ENCODE peak calls at places on chromosome 12, in ten cellular contexts. W is AG10803; N is lower lobe of right lung; S is pancreas; M is CD8-positive, alpha-beta T cell; U is breast epithelium; L is colonic mucosa; A is fibroblast of the aortic adventitia; G is BE2C; J is IMR-90. E is an unnamed sample.

GRCh38 chr12:8664228-8664963 is 1.8 kb upstream of the MFAP5 start:
- DNase-seq in U (no peak), W (peak; percentile 16), S (no peak), A (peak; percentile 75), N (no peak), M (no peak), J (no peak), G (no peak), L (no peak), E (no peak)

GRCh38 chr12:128820723-128821432 is 2.9 kb downstream of the SLC15A4 start:
- DNase-seq in N (peak; percentile 73), M (no peak), G (no peak), A (no peak), U (no peak), L (peak; percentile 32), J (no peak), S (no peak), W (no peak), E (peak; percentile 66)

GRCh38 chr12:29743801-29744200 is 39.9 kb downstream of the TMTC1 start:
- DNase-seq in W (peak; percentile 6), L (no peak), A (peak; percentile 81), N (no peak), M (no peak), G (peak; percentile 22), J (peak; percentile 93), S (no peak), U (no peak), E (no peak)

GRCh38 chr12:53961025-53961761 is 6.5 kb downstream of the HOXC12 start:
- DNase-seq in L (no peak), U (no peak), N (no peak), S (peak; percentile 61), W (no peak), A (no peak), M (no peak), G (no peak), J (no peak), E (no peak)

GRCh38 chr12:42834062-42834461 is 244.5 kb upstream of the PRICKLE1 start:
- DNase-seq in W (no peak), U (no peak), A (no peak), G (no peak), L (no peak), M (no peak), S (no peak), N (no peak), J (no peak), E (no peak)

GRCh38 chr12:107917912-107918800 is 143.7 kb downstream of the ASCL4 start:
- DNase-seq in M (no peak), G (peak; percentile 23), L (no peak), U (no peak), A (peak; percentile 19), W (peak; percentile 3), J (peak; percentile 5), S (no peak), N (no peak), E (no peak)

GRCh38 chr12:106861984-106862894 is 87.8 kb downstream of the RIC8B start:
- DNase-seq in J (peak; percentile 90), W (peak; percentile 85), G (no peak), S (no peak), N (no peak), U (no peak), M (no peak), A (peak; percentile 76), L (no peak), E (no peak)

GRCh38 chr12:101459642-101460346 is 15.3 kb upstream of the SPIC start:
- DNase-seq in M (no peak), U (no peak), S (no peak), W (peak; percentile 24), N (no peak), J (peak; percentile 39), A (peak; percentile 21), G (no peak), L (peak; percentile 29), E (peak; percentile 52)

GRCh38 chr12:2960432-2960956 is 1.3 kb downstream of the TEAD4 start:
- DNase-seq in J (peak; percentile 67), S (no peak), W (peak; percentile 45), G (no peak), N (no peak), U (no peak), M (no peak), A (peak; percentile 39), L (no peak), E (no peak)

GRCh38 chr12:2959508-2960431 is 573 bp downstream of the TEAD4 start:
- DNase-seq in N (peak; percentile 61), M (no peak), G (peak; percentile 40), S (peak; percentile 84), W (peak; percentile 57), L (peak; percentile 48), A (peak; percentile 71), J (peak; percentile 60), U (no peak), E (peak; percentile 43)

GRCh38 chr12:2961705-2962104 is 2.5 kb downstream of the TEAD4 start:
- DNase-seq in N (no peak), W (no peak), G (no peak), A (no peak), L (no peak), U (no peak), S (no peak), J (no peak), M (no peak), E (no peak)

GRCh38 chr12:2959194-2959507 is at the start of gene TEAD4:
- DNase-seq in W (peak; percentile 85), J (peak; percentile 74), M (no peak), N (peak; percentile 84), U (peak; percentile 61), G (no peak), S (peak; percentile 88), L (peak; percentile 72), A (peak; percentile 74), E (peak; percentile 82)

GRCh38 chr12:2960996-2961616 is 1.9 kb downstream of the TEAD4 start:
- DNase-seq in M (no peak), A (peak; percentile 22), N (no peak), U (no peak), L (no peak), G (no peak), J (peak; percentile 18), S (no peak), W (no peak), E (no peak)
- H3K4me3 ChIP-seq in M (no peak overlapping the region), A (peak overlapping the region; percentile 80), N (peak overlapping the region; percentile 57), U (peak overlapping the region; percentile 56), L (no peak overlapping the region), G (no peak overlapping the region), J (peak overlapping the region; percentile 93), S (peak overlapping the region; percentile 62), W (peak overlapping the region; percentile 78), E (no peak overlapping the region)

GRCh38 chr12:68109444-68110217 is 49.9 kb downstream of the IFNG start:
- DNase-seq in G (no peak), J (no peak), A (peak; percentile 3), L (no peak), S (no peak), W (no peak), M (no peak), N (no peak), U (no peak), E (no peak)

GRCh38 chr12:68109001-68109400 is 50.5 kb downstream of the IFNG start:
- DNase-seq in W (no peak), M (no peak), A (no peak), U (no peak), J (no peak), S (no peak), L (no peak), N (no peak), G (no peak), E (no peak)

GRCh38 chr12:68111995-68112394 is 47.5 kb downstream of the IFNG start:
- DNase-seq in W (no peak), L (no peak), U (no peak), G (no peak), J (no peak), M (no peak), S (no peak), N (no peak), A (peak; percentile 1), E (no peak)

GRCh38 chr12:68118096-68118755 is 41.3 kb downstream of the IFNG start:
- DNase-seq in M (no peak), U (no peak), J (no peak), G (no peak), L (no peak), N (no peak), W (no peak), A (no peak), S (no peak), E (no peak)

GRCh38 chr12:68113644-68114043 is 45.9 kb downstream of the IFNG start:
- DNase-seq in W (no peak), M (peak; percentile 24), U (no peak), S (no peak), N (no peak), G (peak; percentile 22), A (no peak), L (peak; percentile 29), J (no peak), E (no peak)
- TF ChIP-seq CTCF in W (peak; percentile 15), M (peak; percentile 43), U (no peak), S (no peak), N (peak; percentile 18), G (peak; percentile 31), A (peak; percentile 7), L (no peak), J (no peak), E (no peak)

GRCh38 chr12:11648514-11649412 is 711 bp upstream of the ETV6 start:
- DNase-seq in N (peak; percentile 71), A (peak; percentile 88), J (peak; percentile 82), M (peak; percentile 54), L (peak; percentile 81), W (peak; percentile 81), U (peak; percentile 74), G (peak; percentile 62), S (peak; percentile 78), E (peak; percentile 79)
- H3K4me3 ChIP-seq in N (peak overlapping the region; percentile 82), A (peak overlapping the region; percentile 97), J (peak overlapping the region; percentile 98), M (peak overlapping the region; percentile 98), L (peak overlapping the region; percentile 67), W (peak overlapping the region; percentile 69), U (peak overlapping the region; percentile 85), G (peak overlapping the region; percentile 72), S (peak overlapping the region; percentile 78), E (peak overlapping the region; percentile 63)

GRCh38 chr12:116463366-116463765 is 95.8 kb upstream of the MAP1LC3B2 start:
- DNase-seq in G (no peak), S (no peak), W (no peak), L (no peak), U (no peak), M (no peak), N (no peak), J (no peak), A (no peak), E (no peak)

GRCh38 chr12:116465407-116465806 is 93.8 kb upstream of the MAP1LC3B2 start:
- DNase-seq in L (no peak), G (no peak), U (no peak), M (no peak), W (no peak), N (no peak), J (no peak), S (no peak), A (no peak), E (no peak)

GRCh38 chr12:116469344-116469743 is 89.8 kb upstream of the MAP1LC3B2 start:
- DNase-seq in N (no peak), L (no peak), S (no peak), M (no peak), U (no peak), G (no peak), W (no peak), A (no peak), J (no peak), E (no peak)

GRCh38 chr12:116465892-116466291 is 93.3 kb upstream of the MAP1LC3B2 start:
- DNase-seq in G (no peak), S (no peak), U (no peak), J (no peak), N (no peak), M (no peak), W (no peak), A (no peak), L (no peak), E (no peak)

DNA sequence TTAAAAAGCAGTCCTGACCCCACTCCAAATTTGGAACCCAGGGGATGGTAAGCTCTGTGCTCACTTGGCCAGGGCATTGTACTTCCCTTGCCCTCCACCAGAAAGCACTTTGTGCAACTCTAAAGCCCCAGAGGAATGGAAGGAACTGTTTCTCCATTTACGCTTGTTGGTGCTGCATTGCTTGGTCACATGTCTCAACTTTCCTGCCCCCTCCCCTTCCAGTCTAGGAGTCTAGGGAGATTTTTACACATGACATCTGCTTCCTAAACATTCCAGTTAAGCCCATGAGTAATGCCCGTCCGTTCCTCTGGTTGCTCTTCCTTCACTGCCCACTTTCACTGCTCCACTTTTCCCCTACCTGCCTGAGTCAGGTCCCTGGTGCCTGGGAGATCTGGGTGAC is 92.6 kb upstream of the MAP1LC3B2 start:
- DNase-seq in S (no peak), M (no peak), L (no peak), N (no peak), J (peak; percentile 69), W (peak; percentile 56), U (no peak), A (peak; percentile 18), G (no peak), E (no peak)
- TF ChIP-seq CTCF in S (no peak), M (no peak), L (no peak), N (no peak), J (peak; percentile 6), W (peak; percentile 16), U (no peak), A (no peak), G (no peak), E (no peak)

E was measured in mucosa of descending colon.